ENCODE peak calls at places on chromosomes 2 and 18, in four cellular contexts. Z, X, E and L are unnamed samples. For H3K9me3, the result is how much of the 10 kb centered on the place peaks cover.

GRCh38 chr2:46857871-46858696 is 57.5 kb downstream of the MCFD2 start:
- DNase-seq in Z (no peak), E (no peak), X (no peak), L (peak)

GRCh38 chr2:43623052-43623451 is 14.0 kb upstream of the PLEKHH2 start:
- DNase-seq in X (no peak), E (no peak), Z (no peak), L (no peak)

GRCh38 chr2:230900336-230900995 is 24.6 kb downstream of the GPR55 start:
- DNase-seq in X (no peak), E (no peak), Z (no peak), L (no peak)

GRCh38 chr2:84281510-84281909 is 177.6 kb downstream of the SUCLG1 start:
- DNase-seq in Z (no peak), E (no peak), X (no peak), L (no peak)

GRCh38 chr18:62497171-62497783 is 25.5 kb upstream of the ZCCHC2 start:
- DNase-seq in E (no peak), Z (no peak), X (no peak), L (no peak)

GRCh38 chr2:295081-295480 is 7.2 kb upstream of the ALKAL2 start:
- DNase-seq in X (no peak), Z (no peak), E (no peak), L (no peak)

GRCh38 chr2:24021122-24021998 is 11.5 kb downstream of the MFSD2B start:
- DNase-seq in Z (no peak), X (peak), E (no peak), L (no peak)

GRCh38 chr2:11661891-11662435 is 8.0 kb downstream of the NTSR2 start:
- DNase-seq in E (no peak), Z (no peak), X (no peak), L (no peak)

GRCh38 chr2:188596054-188596453 is 304.4 kb downstream of the GULP1 start:
- DNase-seq in E (no peak), Z (no peak), X (peak), L (no peak)

GRCh38 chr2:73457982-73458381 is 72.3 kb downstream of the ALMS1 start:
- DNase-seq in X (no peak), E (no peak), Z (no peak), L (no peak)

GRCh38 chr2:189086710-189087109 is 92.9 kb downstream of the COL5A2 start:
- DNase-seq in X (peak), Z (no peak), E (no peak), L (peak)

GRCh38 chr2:71358931-71359671 is 27.5 kb downstream of the ZNF638 start:
- DNase-seq in X (peak), E (peak), Z (no peak), L (no peak)

GRCh38 chr18:44960580-44960979 is 279.9 kb downstream of the SETBP1 start:
- DNase-seq in X (no peak), Z (no peak), E (no peak), L (no peak)

GRCh38 chr2:128347701-128348504 is 29.2 kb upstream of the HS6ST1 start:
- DNase-seq in Z (no peak), X (peak), E (peak), L (peak)

GRCh38 chr18:79680100-79680879 is 687 bp downstream of the CTDP1 start:
- DNase-seq in E (peak), Z (no peak), X (peak), L (peak)

GRCh38 chr2:11553661-11554429 is 20.0 kb downstream of the GREB1 start:
- DNase-seq in Z (no peak), E (no peak), X (peak), L (peak)

GRCh38 chr2:1869987-1870386 is 125.7 kb upstream of the PXDN start:
- DNase-seq in X (peak), E (no peak), Z (no peak), L (no peak)

GRCh38 chr18:75624836-75625235 is 197.3 kb upstream of the SMIM21 start:
- DNase-seq in Z (no peak), E (no peak), X (no peak), L (peak)

GRCh38 chr18:5582054-5582453 is 38.3 kb upstream of the EPB41L3 start:
- DNase-seq in E (no peak), X (no peak), Z (no peak), L (peak)

GRCh38 chr18:57438669-57439616 is 3.8 kb downstream of the ONECUT2 start:
- DNase-seq in E (no peak), X (no peak), Z (no peak), L (no peak)

GRCh38 chr2:41870257-41870570 is 177.6 kb upstream of the PKDCC start:
- DNase-seq in E (no peak), X (no peak), Z (no peak), L (no peak)

GRCh38 chr18:42341423-42341822 is 386.4 kb downstream of the PIK3C3 start:
- DNase-seq in X (no peak), E (no peak), Z (no peak), L (no peak)

GRCh38 chr18:44691148-44691925 is 10.6 kb downstream of the SETBP1 start:
- DNase-seq in X (no peak), E (no peak), Z (no peak), L (no peak)

GRCh38 chr18:62264984-62265383 is 60.1 kb upstream of the TNFRSF11A start:
- DNase-seq in Z (no peak), E (no peak), X (no peak), L (no peak)

GRCh38 chr2:108936868-108937265 is 52.2 kb downstream of the EDAR start:
- DNase-seq in X (no peak), Z (no peak), E (no peak), L (no peak)

GRCh38 chr2:46849741-46850474 is 65.7 kb downstream of the MCFD2 start:
- DNase-seq in E (no peak), Z (no peak), X (peak), L (no peak)

GRCh38 chr2:190948671-190949070 is 65.3 kb downstream of the STAT1 start:
- DNase-seq in Z (peak), X (peak), E (no peak), L (peak)

GRCh38 chr2:175035806-175036205 is 30.6 kb upstream of the CHN1 start:
- DNase-seq in Z (no peak), E (no peak), X (no peak), L (no peak)

GRCh38 chr2:30796723-30797122 is 10.5 kb downstream of the CAPN13 start:
- DNase-seq in E (no peak), X (no peak), Z (no peak), L (no peak)

GRCh38 chr2:101972621-101973434 is 18.9 kb upstream of the IL1R2 start:
- DNase-seq in X (peak), E (no peak), Z (no peak), L (peak)

GRCh38 chr2:140586379-140586778 is 1544.4 kb downstream of the LRP1B start:
- DNase-seq in X (peak), E (no peak), Z (peak), L (no peak)

GRCh38 chr18:26327062-26327461 is 100.8 kb downstream of the TAF4B start:
- DNase-seq in X (peak), Z (no peak), E (no peak), L (no peak)

GRCh38 chr2:165758276-165758675 is 35.8 kb downstream of the GALNT3 start:
- DNase-seq in E (no peak), Z (no peak), X (peak), L (no peak)

GRCh38 chr2:18251486-18251885 is 309.0 kb downstream of the RDH14 start:
- DNase-seq in X (no peak), Z (no peak), E (no peak), L (no peak)

GRCh38 chr2:24121469-24121868 is 1.7 kb downstream of the PFN4 start:
- DNase-seq in E (no peak), X (no peak), Z (no peak), L (no peak)

GRCh38 chr2:102615620-102616436 is 3.5 kb upstream of the SLC9A2 start:
- DNase-seq in E (peak), X (peak), Z (peak), L (peak)

GRCh38 chr2:54613361-54613760 is 110.1 kb upstream of the EML6 start:
- DNase-seq in E (no peak), Z (no peak), X (peak), L (no peak)
- H3K27ac ChIP-seq in E (no peak), Z (no peak), X (peak), L (no peak)

DNA sequence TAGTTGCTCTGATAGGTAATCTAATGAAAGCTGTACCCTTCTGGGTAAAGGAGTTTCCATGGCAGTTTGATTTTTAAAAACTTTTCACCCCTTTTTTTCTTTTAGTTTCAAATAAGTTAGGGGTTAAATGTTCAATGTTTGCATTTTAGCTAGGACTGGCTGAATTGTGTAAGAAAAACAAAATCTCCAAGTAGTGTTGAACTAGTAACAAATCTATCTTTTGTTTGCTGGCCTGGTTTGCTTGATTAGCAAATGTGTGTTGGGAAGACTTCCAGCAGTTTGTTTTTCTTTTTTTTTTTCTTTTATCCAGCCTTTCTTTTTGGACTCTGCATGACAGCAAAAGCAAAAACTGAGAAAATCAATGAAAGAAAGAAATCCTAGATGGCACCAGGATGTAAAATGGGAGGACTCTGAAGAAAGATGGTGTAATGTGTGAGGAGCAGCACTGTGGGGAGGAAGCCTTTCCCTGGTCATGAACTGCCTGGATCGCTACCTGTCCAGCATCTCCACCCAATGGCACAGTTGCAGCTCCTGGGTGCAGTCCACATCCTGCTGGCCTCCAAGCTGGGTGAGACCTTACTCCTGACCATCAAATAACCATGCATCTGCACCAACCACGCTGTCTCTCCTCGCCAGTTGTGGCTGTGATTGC is 71.3 kb upstream of the ZNF236 start:
- DNase-seq in E (no peak), X (no peak), Z (no peak), L (no peak)
- H3K9me3 ChIP-seq in E (under half), X (under half), Z (under half), L (under half)

GRCh38 chr2:28665041-28665704 is 86.5 kb upstream of the PPP1CB start:
- DNase-seq in E (peak), Z (no peak), X (no peak), L (peak)
- H3K27ac ChIP-seq in E (peak), Z (no peak), X (no peak), L (no peak)

GRCh38 chr2:125224830-125225229 is 1199.7 kb downstream of the CNTNAP5 start:
- DNase-seq in E (no peak), X (no peak), Z (no peak), L (no peak)
- H3K9me3 ChIP-seq in E (under half), X (under half), Z (under half), L (under half)

DNA sequence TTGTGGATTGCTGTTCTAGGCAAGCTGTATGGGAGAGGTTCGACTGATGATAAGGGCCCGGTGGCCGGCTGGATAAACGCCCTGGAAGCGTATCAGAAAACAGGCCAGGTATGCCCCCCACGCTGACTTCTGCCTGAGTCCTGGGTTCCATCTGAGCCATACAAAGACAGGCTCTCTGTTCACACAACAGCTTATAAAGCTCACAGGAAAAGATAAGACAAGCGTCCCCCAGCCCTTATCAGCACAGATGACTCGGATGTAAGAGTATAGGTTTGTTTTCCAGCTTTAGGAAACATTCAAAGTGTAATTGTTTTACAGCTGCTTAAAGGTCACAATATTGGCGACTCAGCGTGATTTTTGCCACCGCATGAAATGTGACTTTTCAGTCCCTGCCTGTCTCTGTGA is 12.7 kb downstream of the CNDP2 start:
- DNase-seq in Z (no peak), X (no peak), E (no peak), L (no peak)
- H3K27ac ChIP-seq in Z (no peak), X (no peak), E (no peak), L (no peak)

GRCh38 chr2:121547646-121548045 is 17.0 kb downstream of the RNU4ATAC start:
- DNase-seq in X (no peak), Z (no peak), E (no peak), L (no peak)
- H3K9me3 ChIP-seq in X (under half), Z (under half), E (under half), L (under half)

GRCh38 chr2:236867441-236868260 is 218.0 kb upstream of the COPS8 start:
- DNase-seq in E (no peak), X (peak), Z (no peak), L (peak)
- H3K27ac ChIP-seq in E (no peak), X (peak), Z (no peak), L (peak)

DNA sequence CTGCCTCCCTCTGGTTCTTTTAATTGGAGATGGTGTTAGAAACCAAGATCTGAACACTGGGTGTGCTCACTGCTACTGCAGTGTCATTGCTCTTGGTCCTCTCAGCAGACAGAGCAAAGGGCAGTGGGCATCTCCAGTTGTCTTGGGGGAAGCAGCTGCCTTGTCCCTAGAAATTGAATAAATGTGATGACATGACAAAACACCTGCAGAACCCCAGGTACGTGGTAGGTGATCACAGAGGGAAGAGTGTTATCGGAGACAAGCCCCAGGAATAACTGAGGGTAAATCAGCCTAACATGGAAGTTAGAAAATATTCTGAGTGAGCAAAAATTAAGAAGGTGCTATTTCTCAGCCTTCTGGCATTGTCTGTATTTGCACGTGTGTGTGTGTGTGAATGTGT is 311.9 kb upstream of the HDAC4 start:
- DNase-seq in Z (no peak), X (no peak), E (no peak), L (no peak)
- H3K9me3 ChIP-seq in Z (under half), X (under half), E (under half), L (under half)

DNA sequence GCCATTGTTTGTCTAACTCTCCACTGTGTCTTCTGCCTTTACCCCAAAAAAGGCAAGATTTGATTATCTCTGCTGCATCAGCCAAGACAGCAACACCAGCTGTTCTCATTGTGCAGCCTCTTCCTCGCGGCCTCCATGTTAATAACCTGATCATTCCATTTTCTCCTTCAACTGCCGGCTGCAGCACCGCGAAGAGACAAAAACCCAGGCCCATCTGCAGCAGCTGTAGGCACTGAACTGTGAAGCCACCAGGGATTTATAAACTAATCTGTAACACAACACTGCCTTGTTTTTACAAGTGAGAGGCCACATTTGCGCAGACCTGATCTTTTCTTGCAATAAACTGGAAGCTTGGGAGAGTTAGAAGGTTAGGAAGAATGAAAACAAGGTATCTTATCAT is 147.8 kb downstream of the SATB2 start:
- DNase-seq in Z (no peak), E (no peak), X (no peak), L (no peak)
- H3K27ac ChIP-seq in Z (no peak), E (no peak), X (no peak), L (no peak)

GRCh38 chr2:213376644-213377043 is 92.4 kb downstream of the SPAG16 start:
- DNase-seq in X (no peak), E (no peak), Z (no peak), L (no peak)
- H3K9me3 ChIP-seq in X (under half), E (under half), Z (under half), L (under half)